ENCODE peak calls at places on chromosomes 3 and 15, in seven cellular contexts. C, N, Q, M, G, D and O are unnamed samples.

GRCh38 chr15:89492111-89492641 is 4.2 kb downstream of the RHCG start:
- DNase-seq in C (no peak), N (peak; percentile 73), Q (peak; percentile 51), M (peak; percentile 73), G (no peak), D (peak; percentile 36), O (no peak)

GRCh38 chr3:70531063-70531657 is 218.7 kb upstream of the MDFIC2 start:
- DNase-seq in C (no peak), N (peak; percentile 21), Q (no peak), M (peak; percentile 33), G (no peak), D (no peak), O (no peak)

GRCh38 chr15:50134524-50135024 is 15.5 kb upstream of the ATP8B4 start:
- DNase-seq in C (no peak), N (peak; percentile 80), Q (no peak), M (no peak), G (no peak), D (no peak), O (no peak)

GRCh38 chr3:11391930-11392688 is 119.9 kb downstream of the ATG7 start:
- DNase-seq in C (no peak), N (no peak), Q (no peak), M (peak; percentile 70), G (no peak), D (no peak), O (no peak)

GRCh38 chr3:177345049-177345972 is 148.0 kb upstream of the TBL1XR1 start:
- DNase-seq in C (peak; percentile 79), N (peak; percentile 81), Q (peak; percentile 95), M (peak; percentile 28), G (peak; percentile 90), D (peak; percentile 90), O (peak; percentile 95)

GRCh38 chr3:115832265-115832664 is 209.0 kb downstream of the GAP43 start:
- DNase-seq in C (no peak), N (no peak), Q (no peak), M (no peak), G (no peak), D (no peak), O (no peak)

GRCh38 chr3:153746211-153746610 is 375.0 kb upstream of the ARHGEF26 start:
- DNase-seq in C (no peak), N (no peak), Q (no peak), M (no peak), G (no peak), D (no peak), O (no peak)

GRCh38 chr3:17442332-17443049 is 299.9 kb downstream of the TBC1D5 start:
- DNase-seq in C (no peak), N (no peak), Q (no peak), M (no peak), G (no peak), D (no peak), O (no peak)

GRCh38 chr3:16174976-16175901 is 759 bp downstream of the GALNT15 start:
- DNase-seq in C (no peak), N (no peak), Q (no peak), M (no peak), G (no peak), D (no peak), O (peak; percentile 87)

GRCh38 chr15:86231864-86232801 is 152.5 kb downstream of the AGBL1 start:
- DNase-seq in C (peak; percentile 7), N (peak; percentile 25), Q (no peak), M (peak; percentile 65), G (no peak), D (no peak), O (no peak)

GRCh38 chr3:35486295-35486694 is 153.0 kb upstream of the ARPP21 start:
- DNase-seq in C (no peak), N (no peak), Q (no peak), M (no peak), G (no peak), D (no peak), O (no peak)

GRCh38 chr3:35483131-35483530 is 156.2 kb upstream of the ARPP21 start:
- DNase-seq in C (no peak), N (no peak), Q (no peak), M (peak; percentile 17), G (no peak), D (no peak), O (no peak)

GRCh38 chr3:35487396-35487795 is 151.9 kb upstream of the ARPP21 start:
- DNase-seq in C (no peak), N (no peak), Q (no peak), M (peak; percentile 10), G (no peak), D (no peak), O (no peak)

DNA sequence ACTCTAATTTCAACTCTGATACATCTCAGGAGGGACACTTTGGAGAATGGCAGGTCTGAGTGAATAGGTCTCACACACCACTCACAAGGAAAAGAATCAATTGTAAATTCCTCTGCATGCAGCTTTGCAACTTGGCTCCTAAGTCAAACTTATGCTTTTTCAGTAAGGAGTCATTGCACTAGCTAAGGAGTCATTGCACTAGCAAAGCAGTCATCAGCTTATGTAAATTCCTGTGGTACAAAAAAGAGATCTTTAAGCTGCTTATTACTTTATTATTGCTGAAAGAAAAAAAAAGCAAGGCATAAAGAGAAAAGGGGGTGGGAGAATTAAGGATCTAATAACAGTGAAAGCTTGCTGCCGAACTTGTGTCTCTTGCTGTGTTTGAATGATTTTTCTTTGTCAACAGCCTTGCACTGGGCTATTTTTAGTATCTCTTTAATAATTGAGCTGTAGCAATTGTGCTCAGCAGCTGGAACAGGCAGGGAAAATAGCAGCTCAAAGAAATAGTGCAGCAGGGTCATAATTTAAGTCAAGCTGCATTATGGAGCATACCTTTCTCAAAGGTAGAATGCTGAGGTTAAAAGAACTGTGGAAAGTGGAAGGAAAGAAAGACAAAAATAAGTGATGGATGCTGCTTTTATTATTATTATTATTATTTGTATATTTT is 154.3 kb upstream of the ARPP21 start:
- DNase-seq in C (no peak), N (no peak), Q (no peak), M (no peak), G (no peak), D (no peak), O (no peak)
- TF ChIP-seq EP300 in C (no peak), N (no peak), Q (no peak), M (no peak), G (no peak), D (no peak), O (no peak)

GRCh38 chr3:117788086-117788485 is 1078.5 kb downstream of the TUSC7 start:
- DNase-seq in C (peak; percentile 36), N (no peak), Q (no peak), M (no peak), G (peak; percentile 52), D (no peak), O (no peak)
- TF ChIP-seq EP300 in C (peak; percentile 12), N (no peak), Q (no peak), M (no peak), G (no peak), D (no peak), O (no peak)

DNA sequence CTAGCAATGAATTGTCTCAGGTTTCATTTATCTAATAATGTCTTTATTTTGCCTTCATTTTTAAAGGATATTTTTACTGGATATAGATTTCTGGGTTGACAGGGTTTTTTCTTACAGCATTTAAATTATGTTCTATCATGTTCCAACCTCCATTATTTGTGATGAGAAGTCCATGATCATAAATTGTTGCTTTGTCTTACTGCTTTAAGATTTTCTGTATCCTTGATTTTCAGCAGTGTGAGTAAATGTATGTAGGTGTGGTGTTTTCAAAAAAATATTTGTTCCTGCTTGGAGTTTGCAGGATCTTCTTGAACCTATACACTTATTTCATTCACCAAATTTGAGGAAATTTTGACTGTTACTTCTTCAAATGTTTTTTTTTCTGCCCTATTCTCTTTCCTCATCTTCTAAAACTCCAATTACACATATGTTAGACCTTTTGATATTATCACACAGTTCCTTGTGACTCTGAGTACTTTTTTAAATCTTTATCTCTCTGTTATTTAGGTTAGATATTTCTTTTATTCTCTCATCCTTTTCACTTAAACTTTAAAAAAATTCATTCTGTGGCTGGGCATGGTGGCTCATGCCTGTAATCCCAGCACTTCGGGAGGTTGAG is 43.7 kb upstream of the SELENOK start:
- DNase-seq in C (no peak), N (no peak), Q (no peak), M (no peak), G (no peak), D (no peak), O (no peak)
- TF ChIP-seq EP300 in C (no peak), N (no peak), Q (no peak), M (no peak), G (no peak), D (no peak), O (no peak)

GRCh38 chr3:111911446-111911845 is 52.4 kb downstream of the PHLDB2 start:
- DNase-seq in C (no peak), N (no peak), Q (no peak), M (no peak), G (no peak), D (no peak), O (no peak)

GRCh38 chr3:111919370-111920065 is 59.3 kb upstream of the ABHD10 start:
- DNase-seq in C (no peak), N (no peak), Q (no peak), M (no peak), G (no peak), D (no peak), O (no peak)

GRCh38 chr3:111917300-111917699 is 58.2 kb downstream of the PHLDB2 start:
- DNase-seq in C (no peak), N (peak; percentile 46), Q (no peak), M (no peak), G (no peak), D (no peak), O (no peak)

GRCh38 chr3:111913163-111913763 is 54.2 kb downstream of the PHLDB2 start:
- DNase-seq in C (no peak), N (no peak), Q (no peak), M (no peak), G (no peak), D (no peak), O (no peak)

DNA sequence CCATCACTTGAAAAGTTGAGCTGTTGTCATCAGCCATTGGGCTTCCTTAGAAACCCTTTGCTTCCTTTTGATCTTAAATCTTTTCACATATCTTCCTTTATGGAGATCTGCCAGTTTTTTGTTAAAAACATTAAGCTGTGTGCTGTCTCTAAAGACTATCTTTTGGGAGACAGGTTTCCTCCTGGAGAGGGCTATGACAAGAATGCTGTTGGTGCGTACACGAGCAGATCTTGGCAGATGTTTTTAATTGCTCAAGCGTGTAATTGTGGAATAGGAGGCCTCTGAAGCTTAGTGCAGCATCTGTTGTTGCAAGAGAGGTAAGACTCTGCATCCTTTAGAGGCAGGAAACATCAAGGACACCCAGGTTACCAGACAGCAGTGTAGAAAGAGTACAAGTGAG is 56.8 kb downstream of the PHLDB2 start:
- DNase-seq in C (no peak), N (no peak), Q (no peak), M (no peak), G (no peak), D (no peak), O (no peak)
- TF ChIP-seq EP300 in C (no peak), N (no peak), Q (no peak), M (no peak), G (no peak), D (no peak), O (no peak)

GRCh38 chr3:55440406-55440708 is 46.7 kb downstream of the WNT5A start:
- DNase-seq in C (no peak), N (no peak), Q (no peak), M (no peak), G (no peak), D (no peak), O (peak; percentile 74)
- TF ChIP-seq EP300 in C (no peak), N (no peak), Q (no peak), M (no peak), G (no peak), D (no peak), O (no peak)